ENCODE peak calls at places on chromosomes 16 and 17, in eight cellular contexts. Y is tibial artery; I is fibroblast of pulmonary artery; G is tibial nerve; J is effector memory CD4-positive, alpha-beta T cell; Z is dorsolateral prefrontal cortex; D is A549; S is lower lobe of right lung. C is an unnamed sample.

GRCh38 chr16:31083081-31083480 is 5.7 kb downstream of the PRSS53 start:
- DNase-seq in Y (no peak), I (no peak), G (no peak), J (no peak), Z (no peak), D (no peak), S (no peak), C (no peak)

GRCh38 chr17:40023590-40024292 is 8.5 kb downstream of the CSF3 start:
- DNase-seq in Y (no peak), I (peak; percentile 59), G (no peak), J (no peak), Z (no peak), D (no peak), S (peak; percentile 86), C (no peak)

GRCh38 chr17:50533720-50534148 is 1.2 kb downstream of the EPN3 start:
- DNase-seq in Y (no peak), I (peak; percentile 64), G (peak; percentile 48), J (no peak), Z (no peak), D (no peak), S (peak; percentile 58), C (no peak)

GRCh38 chr16:57611184-57611583 is 17.2 kb upstream of the ADGRG1 start:
- DNase-seq in Y (no peak), I (peak; percentile 54), G (no peak), J (no peak), Z (no peak), D (peak; percentile 47), S (no peak), C (no peak)

GRCh38 chr17:44536090-44536960 is 21.0 kb upstream of the FZD2 start:
- DNase-seq in Y (no peak), I (peak; percentile 75), G (no peak), J (no peak), Z (no peak), D (no peak), S (no peak), C (no peak)

GRCh38 chr16:68492501-68493411 is 44.4 kb upstream of the SMPD3 start:
- DNase-seq in Y (no peak), I (no peak), G (no peak), J (no peak), Z (peak; percentile 2), D (no peak), S (no peak), C (no peak)

GRCh38 chr17:81583589-81584337 is 31.6 kb upstream of the FAAP100 start:
- DNase-seq in Y (no peak), I (no peak), G (no peak), J (no peak), Z (no peak), D (no peak), S (no peak), C (no peak)

GRCh38 chr17:10033982-10034381 is 128.9 kb upstream of the RCVRN start:
- DNase-seq in Y (no peak), I (no peak), G (no peak), J (no peak), Z (peak; percentile 43), D (no peak), S (peak; percentile 61), C (no peak)

GRCh38 chr16:61957075-61957474 is 79.2 kb downstream of the CDH8 start:
- DNase-seq in Y (no peak), I (no peak), G (no peak), J (no peak), Z (no peak), D (no peak), S (no peak), C (no peak)

GRCh38 chr16:68592466-68593337 is 52.4 kb upstream of the CDH3 start:
- DNase-seq in Y (no peak), I (peak; percentile 16), G (no peak), J (no peak), Z (no peak), D (no peak), S (no peak), C (no peak)

GRCh38 chr17:68863091-68863652 is 92.0 kb downstream of the ABCA8 start:
- DNase-seq in Y (no peak), I (no peak), G (no peak), J (no peak), Z (no peak), D (no peak), S (no peak), C (no peak)

GRCh38 chr16:69315486-69316311 is 4.5 kb downstream of the VPS4A start:
- DNase-seq in Y (no peak), I (no peak), G (no peak), J (no peak), Z (no peak), D (no peak), S (no peak), C (no peak)

GRCh38 chr17:58308173-58308984 is 20.2 kb downstream of the TSPOAP1 start:
- DNase-seq in Y (peak; percentile 60), I (no peak), G (no peak), J (no peak), Z (peak; percentile 38), D (peak; percentile 46), S (no peak), C (no peak)

GRCh38 chr16:48963306-48963705 is 318.3 kb downstream of the CBLN1 start:
- DNase-seq in Y (no peak), I (no peak), G (no peak), J (no peak), Z (no peak), D (no peak), S (no peak), C (no peak)

GRCh38 chr16:59263980-59264379 is 529.9 kb upstream of the GOT2 start:
- DNase-seq in Y (no peak), I (no peak), G (no peak), J (no peak), Z (no peak), D (no peak), S (no peak), C (no peak)

GRCh38 chr17:6047966-6048365 is 22.2 kb upstream of the WSCD1 start:
- DNase-seq in Y (no peak), I (no peak), G (no peak), J (no peak), Z (no peak), D (no peak), S (no peak), C (no peak)

GRCh38 chr16:22300427-22301071 is 3.3 kb downstream of the POLR3E start:
- DNase-seq in Y (no peak), I (peak; percentile 67), G (no peak), J (no peak), Z (peak; percentile 78), D (peak; percentile 76), S (peak; percentile 61), C (no peak)

GRCh38 chr16:15509051-15509592 is 74.7 kb downstream of the BMERB1 start:
- DNase-seq in Y (no peak), I (no peak), G (no peak), J (peak; percentile 4), Z (peak; percentile 58), D (no peak), S (no peak), C (no peak)

DNA sequence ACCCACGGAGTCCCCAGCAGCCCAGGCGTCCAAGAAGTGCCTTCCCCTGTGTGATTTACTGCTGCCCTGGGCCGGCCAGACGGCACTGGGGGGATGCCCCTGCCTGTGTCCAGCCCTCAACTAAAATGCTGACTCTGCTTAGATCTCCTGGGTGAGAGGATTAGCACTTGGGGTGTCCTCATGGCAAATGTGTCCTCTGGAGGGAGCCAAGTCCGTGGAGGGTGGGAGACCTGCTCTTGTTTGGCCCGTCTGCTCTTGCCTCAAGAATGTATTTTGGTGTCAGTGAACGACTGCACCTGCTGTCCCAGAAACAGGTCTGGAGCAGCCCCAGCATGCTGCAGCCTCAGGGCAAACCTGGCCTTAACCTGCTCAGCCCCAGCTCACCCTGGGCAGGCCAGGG is 132.3 kb downstream of the MAF start:
- DNase-seq in Y (no peak), I (no peak), G (no peak), J (no peak), Z (no peak), D (no peak), S (no peak), C (no peak)
- H3K4me3 ChIP-seq in Y (no peak overlapping the region), I (no peak overlapping the region), G (no peak overlapping the region), J (no peak overlapping the region), Z (no peak overlapping the region), D (no peak overlapping the region), S (no peak overlapping the region), C (no peak overlapping the region)

GRCh38 chr16:86576591-86577313 is 1.6 kb upstream of the FOXL1 start:
- DNase-seq in Y (peak; percentile 76), I (no peak), G (no peak), J (no peak), Z (no peak), D (no peak), S (no peak), C (no peak)
- H3K4me3 ChIP-seq in Y (peak overlapping the region; percentile 60), I (peak overlapping the region; percentile 66), G (peak overlapping the region; percentile 39), J (peak overlapping the region; percentile 14), Z (peak overlapping the region; percentile 41), D (peak overlapping the region; percentile 59), S (peak overlapping the region; percentile 46), C (no peak overlapping the region)

GRCh38 chr16:73066321-73066926 is 18.5 kb upstream of the ZFHX3 start:
- DNase-seq in Y (peak; percentile 71), I (no peak), G (no peak), J (no peak), Z (no peak), D (no peak), S (no peak), C (no peak)
- H3K4me3 ChIP-seq in Y (peak overlapping the region; percentile 88), I (no peak overlapping the region), G (peak overlapping the region; percentile 27), J (no peak overlapping the region), Z (peak overlapping the region; percentile 3), D (no peak overlapping the region), S (peak overlapping the region; percentile 35), C (no peak overlapping the region)

GRCh38 chr17:75486951-75487350 is 28.4 kb downstream of the CASKIN2 start:
- DNase-seq in Y (no peak), I (no peak), G (no peak), J (no peak), Z (no peak), D (no peak), S (no peak), C (no peak)
- H3K4me3 ChIP-seq in Y (no peak overlapping the region), I (no peak overlapping the region), G (no peak overlapping the region), J (peak overlapping the region; percentile 20), Z (no peak overlapping the region), D (no peak overlapping the region), S (no peak overlapping the region), C (no peak overlapping the region)

C was measured in GM06990.